ENCODE peak calls at places on chromosomes 16 and 17, in seven cellular contexts. I is AG09319, Z is HFF-Myc, H is GM13977, D is MM.1S, L is left ventricle myocardium inferior, P is sigmoid colon. J is an unnamed sample.
A peak's percentile ranks its signal among the peaks of the same experiment; 100 is the strongest.

GRCh38 chr16:49454426-49455180 is 81.0 kb downstream of the C16orf78 start:
- DNase-seq in I (no peak), Z (no peak), H (no peak), D (no peak), L (no peak), P (peak; percentile 44), J (no peak)

GRCh38 chr17:19876524-19877161 is 8.9 kb upstream of the ULK2 start:
- DNase-seq in I (no peak), Z (no peak), H (no peak), D (no peak), L (peak; percentile 64), P (peak; percentile 80), J (no peak)

GRCh38 chr17:35809855-35810461 is 674 bp downstream of the TAF15 start:
- DNase-seq in I (no peak), Z (no peak), H (no peak), D (peak; percentile 15), L (no peak), P (no peak), J (no peak)

GRCh38 chr16:23268561-23268960 is 33.5 kb upstream of the SCNN1B start:
- DNase-seq in I (no peak), Z (no peak), H (no peak), D (no peak), L (no peak), P (no peak), J (no peak)

GRCh38 chr17:74345433-74346241 is 16.0 kb downstream of the BTBD17 start:
- DNase-seq in I (no peak), Z (no peak), H (no peak), D (no peak), L (no peak), P (no peak), J (no peak)

GRCh38 chr17:82703935-82704865 is 5.7 kb upstream of the RAB40B start:
- DNase-seq in I (no peak), Z (no peak), H (no peak), D (no peak), L (no peak), P (no peak), J (no peak)

GRCh38 chr17:48067245-48067644 is 19.1 kb downstream of the NFE2L1 start:
- DNase-seq in I (no peak), Z (no peak), H (no peak), D (no peak), L (no peak), P (peak; percentile 30), J (no peak)

GRCh38 chr17:4771519-4772234 is at the start of gene TM4SF5:
- DNase-seq in I (no peak), Z (no peak), H (no peak), D (no peak), L (no peak), P (no peak), J (no peak)

GRCh38 chr17:82013772-82014321 is 8.8 kb downstream of the CENPX start:
- DNase-seq in I (no peak), Z (no peak), H (no peak), D (no peak), L (peak; percentile 56), P (no peak), J (no peak)

GRCh38 chr17:4560837-4561241 is 462 bp upstream of the GGT6 start:
- DNase-seq in I (no peak), Z (no peak), H (no peak), D (no peak), L (no peak), P (peak; percentile 61), J (no peak)

GRCh38 chr17:7747586-7747985 is 30.0 kb downstream of the DNAH2 start:
- DNase-seq in I (no peak), Z (peak; percentile 32), H (no peak), D (no peak), L (no peak), P (no peak), J (no peak)

GRCh38 chr17:7748098-7748775 is 30.7 kb downstream of the DNAH2 start:
- DNase-seq in I (no peak), Z (peak; percentile 56), H (no peak), D (no peak), L (no peak), P (peak; percentile 19), J (no peak)

GRCh38 chr17:7742729-7743128 is 25.2 kb downstream of the DNAH2 start:
- DNase-seq in I (no peak), Z (no peak), H (no peak), D (peak; percentile 28), L (no peak), P (no peak), J (no peak)

GRCh38 chr17:7744416-7744815 is 26.9 kb downstream of the DNAH2 start:
- DNase-seq in I (no peak), Z (no peak), H (no peak), D (no peak), L (no peak), P (no peak), J (no peak)

GRCh38 chr17:7745748-7746470 is 28.4 kb downstream of the DNAH2 start:
- DNase-seq in I (peak; percentile 57), Z (peak; percentile 87), H (no peak), D (no peak), L (no peak), P (no peak), J (no peak)
- TF ChIP-seq CTCF in I (peak; percentile 4), Z (no peak), H (no peak), D (no peak), L (no peak), P (no peak), J (no peak)

GRCh38 chr17:32941419-32942032 is 13.6 kb downstream of the TMEM98 start:
- DNase-seq in I (no peak), Z (no peak), H (no peak), D (peak; percentile 29), L (no peak), P (no peak), J (no peak)
- TF ChIP-seq CTCF in I (peak; percentile 25), Z (peak; percentile 31), H (peak; percentile 17), D (peak; percentile 37), L (peak; percentile 9), P (no peak), J (no peak)

GRCh38 chr17:22694362-22695227 is 1002.3 kb downstream of the KCNJ18 start:
- DNase-seq in I (no peak), Z (no peak), H (no peak), D (no peak), L (no peak), P (no peak), J (no peak)
- TF ChIP-seq CTCF in I (peak; percentile 2), Z (peak; percentile 47), H (no peak), D (peak; percentile 46), L (no peak), P (no peak), J (no peak)

DNA sequence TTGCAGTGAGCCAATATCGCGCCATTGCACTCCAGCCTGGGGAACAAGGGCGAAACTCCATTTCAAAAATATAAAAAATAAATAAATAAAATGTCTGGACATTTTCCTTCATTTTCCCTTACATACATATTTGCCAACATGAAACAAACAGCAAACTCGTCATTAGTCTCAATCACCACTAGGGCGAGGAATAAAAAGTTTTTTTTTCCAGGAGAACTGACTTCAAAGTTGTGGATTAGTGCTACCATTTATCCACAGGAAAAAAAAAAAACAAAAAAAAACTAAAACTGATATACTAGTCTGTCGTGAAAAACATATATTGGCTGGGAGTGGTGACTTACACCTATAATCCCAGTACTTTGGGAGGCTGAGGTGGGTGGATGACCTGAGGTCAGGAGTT is 77.0 kb upstream of the MTMR4 start:
- DNase-seq in I (no peak), Z (no peak), H (no peak), D (no peak), L (no peak), P (no peak), J (no peak)
- TF ChIP-seq CTCF in I (no peak), Z (no peak), H (no peak), D (no peak), L (no peak), P (no peak), J (no peak)

GRCh38 chr16:21257284-21257683 is 20.8 kb downstream of the CRYM start:
- DNase-seq in I (no peak), Z (no peak), H (no peak), D (no peak), L (no peak), P (no peak), J (no peak)

GRCh38 chr16:21262779-21263639 is 15.1 kb downstream of the CRYM start:
- DNase-seq in I (no peak), Z (no peak), H (no peak), D (no peak), L (no peak), P (no peak), J (no peak)

GRCh38 chr16:21264226-21265036 is 13.7 kb downstream of the CRYM start:
- DNase-seq in I (no peak), Z (peak; percentile 4), H (no peak), D (no peak), L (peak; percentile 42), P (no peak), J (no peak)

GRCh38 chr16:21263640-21264211 is 14.4 kb downstream of the CRYM start:
- DNase-seq in I (peak; percentile 31), Z (peak; percentile 80), H (peak; percentile 42), D (peak; percentile 33), L (no peak), P (no peak), J (peak; percentile 66)

DNA sequence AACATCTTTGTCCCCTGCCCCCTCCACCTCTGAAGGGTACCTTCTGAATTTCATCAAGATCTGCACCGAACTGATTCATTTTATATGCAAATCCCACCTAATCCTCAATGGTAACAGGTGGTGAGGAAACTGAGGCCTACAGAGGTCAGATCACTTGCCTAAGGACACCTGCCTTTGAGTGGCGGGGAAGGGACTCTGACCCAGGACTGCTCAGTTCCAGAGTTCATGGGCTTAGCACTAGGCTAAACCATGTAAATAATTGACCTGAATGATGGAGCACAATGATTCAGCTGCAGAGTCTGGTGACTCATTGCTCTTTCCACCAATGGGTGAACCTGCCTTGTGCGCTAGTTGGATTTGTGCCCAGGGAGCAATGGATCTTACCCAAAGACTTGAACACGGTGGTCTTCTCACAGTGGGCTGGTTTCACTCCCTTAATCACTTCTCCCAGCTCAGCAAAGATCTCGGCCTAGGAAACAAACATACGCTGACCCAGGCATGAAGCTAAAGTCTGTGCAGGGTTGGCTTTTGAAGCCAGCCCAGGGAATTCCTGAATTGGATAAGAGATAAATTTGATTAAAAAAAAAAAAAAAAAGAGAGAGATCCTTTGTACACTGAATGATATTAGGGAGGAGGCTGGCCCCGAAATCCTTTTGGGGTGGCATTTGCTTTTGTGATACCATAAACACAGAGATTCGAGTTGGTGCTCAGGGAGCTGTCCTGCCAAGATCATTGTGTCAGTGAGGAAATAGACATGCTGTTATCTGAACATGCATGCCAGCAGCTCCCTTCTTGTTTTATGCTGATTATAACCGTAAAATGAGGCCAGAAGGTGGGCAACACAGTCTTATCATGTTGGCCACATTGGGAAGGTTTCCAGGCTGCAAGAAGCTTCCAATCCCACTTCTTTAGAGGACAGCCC is 17.0 kb downstream of the CRYM start:
- DNase-seq in I (peak; percentile 40), Z (peak; percentile 84), H (no peak), D (no peak), L (no peak), P (no peak), J (no peak)
- TF ChIP-seq CTCF in I (no peak), Z (no peak), H (no peak), D (no peak), L (no peak), P (no peak), J (no peak)

GRCh38 chr16:58098207-58099096 is 30.7 kb downstream of the CFAP20 start:
- DNase-seq in I (no peak), Z (no peak), H (no peak), D (no peak), L (no peak), P (peak; percentile 54), J (no peak)
- TF ChIP-seq CTCF in I (no peak), Z (no peak), H (no peak), D (no peak), L (no peak), P (no peak), J (no peak)